ENCODE peak calls at places on chromosomes 12 and 14, in seven cellular contexts. K is endothelial cell, Z is WTC11, D is GM10248, U is AG10803, L is uterus, J is AG04450. W is an unnamed sample.

GRCh38 chr12:96193725-96194571 is at the start of gene ELK3:
- DNase-seq in K (peak), Z (peak), D (peak), U (peak), L (peak), J (no peak), W (peak)

GRCh38 chr14:35470775-35471174 is 63.2 kb upstream of the INSM2 start:
- DNase-seq in K (peak), Z (peak), D (no peak), U (peak), L (no peak), J (no peak), W (no peak)

GRCh38 chr12:52032431-52032796 is 18.8 kb upstream of the NR4A1 start:
- DNase-seq in K (no peak), Z (no peak), D (no peak), U (peak), L (peak), J (no peak), W (no peak)

GRCh38 chr12:22299294-22299912 is 35.1 kb downstream of the ST8SIA1 start:
- DNase-seq in K (no peak), Z (no peak), D (no peak), U (no peak), L (no peak), J (no peak), W (no peak)

GRCh38 chr12:87848248-87848868 is 180.8 kb downstream of the C12orf50 start:
- DNase-seq in K (peak), Z (no peak), D (peak), U (peak), L (no peak), J (peak), W (no peak)

GRCh38 chr14:76961631-76962302 is 66.7 kb downstream of the IRF2BPL start:
- DNase-seq in K (peak), Z (peak), D (peak), U (peak), L (peak), J (peak), W (peak)

GRCh38 chr14:76937181-76938091 is 91.1 kb downstream of the IRF2BPL start:
- DNase-seq in K (no peak), Z (no peak), D (no peak), U (peak), L (peak), J (peak), W (peak)

GRCh38 chr14:61752626-61753025 is 9.6 kb upstream of the SNAPC1 start:
- DNase-seq in K (no peak), Z (no peak), D (peak), U (no peak), L (no peak), J (no peak), W (no peak)

GRCh38 chr14:76720382-76720813 is 40.9 kb upstream of the VASH1 start:
- DNase-seq in K (peak), Z (peak), D (peak), U (peak), L (peak), J (peak), W (peak)

GRCh38 chr12:131415781-131416180 is 295.1 kb upstream of the SFSWAP start:
- DNase-seq in K (no peak), Z (no peak), D (no peak), U (no peak), L (no peak), J (no peak), W (no peak)

GRCh38 chr12:49983892-49984291 is 11.1 kb downstream of the AQP6 start:
- DNase-seq in K (no peak), Z (no peak), D (peak), U (peak), L (no peak), J (peak), W (peak)

GRCh38 chr12:43692064-43692463 is 66.5 kb downstream of the PUS7L start:
- DNase-seq in K (no peak), Z (no peak), D (no peak), U (no peak), L (no peak), J (no peak), W (no peak)

GRCh38 chr12:62259311-62259992 is 752 bp upstream of the USP15 start:
- DNase-seq in K (no peak), Z (no peak), D (no peak), U (no peak), L (no peak), J (no peak), W (no peak)

GRCh38 chr14:66514206-66514605 is 6.3 kb downstream of the GPHN start:
- DNase-seq in K (no peak), Z (no peak), D (no peak), U (peak), L (no peak), J (no peak), W (no peak)

GRCh38 chr14:73640796-73641195 is 4.0 kb upstream of the DNAL1 start:
- DNase-seq in K (no peak), Z (no peak), D (no peak), U (no peak), L (no peak), J (no peak), W (no peak)

GRCh38 chr14:69342928-69343525 is 55.1 kb downstream of the ERH start:
- DNase-seq in K (no peak), Z (no peak), D (no peak), U (no peak), L (peak), J (no peak), W (no peak)

GRCh38 chr12:24153041-24153440 is 203.6 kb upstream of the SOX5 start:
- DNase-seq in K (no peak), Z (no peak), D (no peak), U (no peak), L (no peak), J (no peak), W (no peak)

GRCh38 chr12:18296909-18297280 is 35.6 kb downstream of the PIK3C2G start:
- DNase-seq in K (no peak), Z (no peak), D (no peak), U (no peak), L (no peak), J (no peak), W (no peak)

DNA sequence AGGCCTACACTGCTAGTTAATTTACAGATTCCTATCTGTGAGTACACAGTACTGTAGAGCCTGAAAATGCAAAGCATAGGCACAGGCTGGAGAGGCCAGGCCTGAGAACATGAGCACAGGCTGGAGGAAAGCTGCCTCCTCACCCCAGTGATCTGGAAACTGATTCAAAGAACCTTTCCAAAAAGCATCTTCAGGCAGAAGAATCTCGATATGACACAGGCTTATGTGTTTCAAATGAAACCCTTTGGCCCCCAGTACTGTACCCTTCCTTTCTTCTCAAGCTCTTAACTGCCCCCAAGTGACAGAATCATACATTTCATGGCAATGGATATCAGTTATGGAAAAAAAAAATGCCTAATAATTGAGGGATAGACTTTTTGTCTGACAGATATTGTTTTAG is 122.0 kb downstream of the KCNC2 start:
- DNase-seq in K (peak), Z (no peak), D (no peak), U (no peak), L (no peak), J (no peak), W (no peak)
- TF ChIP-seq CTCF in K (no peak), Z (peak), D (no peak), U (no peak), L (no peak), J (no peak), W (no peak)

GRCh38 chr12:46267618-46268348 is 1.1 kb downstream of the SLC38A1 start:
- DNase-seq in K (peak), Z (no peak), D (peak), U (peak), L (no peak), J (no peak), W (no peak)

GRCh38 chr12:46269429-46270241 is 792 bp upstream of the SLC38A1 start:
- DNase-seq in K (peak), Z (peak), D (peak), U (no peak), L (no peak), J (no peak), W (no peak)

GRCh38 chr12:46268349-46268616 is 560 bp downstream of the SLC38A1 start:
- DNase-seq in K (no peak), Z (no peak), D (no peak), U (no peak), L (no peak), J (no peak), W (no peak)

GRCh38 chr12:46266869-46267617 is 1.8 kb downstream of the SLC38A1 start:
- DNase-seq in K (peak), Z (peak), D (peak), U (peak), L (peak), J (no peak), W (no peak)

DNA sequence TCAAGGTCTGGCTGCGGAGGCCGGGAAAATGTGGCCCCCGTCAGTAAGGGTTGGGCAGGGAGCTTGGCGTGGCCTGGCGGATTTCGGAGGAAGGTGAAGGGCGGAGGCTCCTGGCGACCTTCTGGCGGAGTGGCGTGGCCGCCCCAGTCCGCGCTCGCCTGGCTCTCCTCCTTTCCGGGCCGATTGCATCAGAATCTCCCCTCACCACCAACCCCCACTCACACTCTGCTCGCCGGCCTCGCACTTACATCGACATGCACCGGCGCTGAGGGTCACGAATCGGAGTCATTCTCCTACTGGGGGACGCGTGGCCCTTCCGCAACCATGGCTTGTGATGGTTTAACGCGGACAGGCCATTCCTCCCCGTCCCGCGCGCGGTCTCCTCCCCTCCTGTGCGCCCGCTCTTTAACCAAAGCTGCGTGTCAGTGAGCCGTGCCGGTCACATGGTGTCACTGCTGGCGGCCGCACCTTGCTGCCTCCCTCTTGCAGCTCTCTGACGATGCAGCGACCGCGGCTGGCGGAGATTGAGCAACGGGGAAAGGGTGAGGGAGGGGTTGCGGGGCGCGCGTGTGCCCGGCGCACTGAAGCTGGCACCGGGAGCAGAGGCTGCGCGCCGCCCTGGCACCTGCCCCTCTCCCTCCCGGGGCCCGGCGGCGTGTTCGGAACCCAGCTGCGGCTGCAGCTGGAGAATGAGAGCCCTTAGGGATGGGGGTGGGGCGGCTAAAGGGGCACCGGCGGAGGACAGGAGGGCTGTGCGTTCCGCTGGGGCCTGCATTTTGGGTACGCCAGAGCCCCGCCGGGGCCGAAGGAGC is at the start of gene SLC38A1:
- DNase-seq in K (peak), Z (peak), D (peak), U (peak), L (peak), J (no peak), W (peak)
- TF ChIP-seq CTCF in K (no peak), Z (no peak), D (no peak), U (no peak), L (no peak), J (no peak), W (no peak)

DNA sequence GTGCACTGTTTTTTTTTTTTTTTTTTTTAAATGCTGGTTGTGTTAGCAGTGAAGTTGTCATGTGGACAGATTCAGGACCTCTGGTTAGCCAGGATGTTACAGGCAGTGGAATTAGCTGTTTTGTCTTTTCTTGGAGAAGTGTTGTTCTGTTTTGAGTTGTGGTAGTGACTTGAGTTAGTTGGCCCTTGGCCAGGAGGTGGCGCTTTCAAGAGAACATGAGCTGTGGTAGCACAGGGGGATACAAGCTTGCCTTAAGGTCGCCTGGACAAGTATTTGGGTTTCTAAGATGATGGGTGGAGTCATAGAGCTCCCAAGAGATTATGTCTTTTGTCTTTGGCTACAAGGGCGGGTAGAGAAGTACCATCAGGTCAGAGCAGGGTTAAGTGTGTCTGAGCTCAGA is 33.3 kb upstream of the CCDC198 start:
- DNase-seq in K (peak), Z (peak), D (no peak), U (no peak), L (no peak), J (no peak), W (no peak)
- TF ChIP-seq CTCF in K (peak), Z (peak), D (no peak), U (no peak), L (no peak), J (no peak), W (no peak)

DNA sequence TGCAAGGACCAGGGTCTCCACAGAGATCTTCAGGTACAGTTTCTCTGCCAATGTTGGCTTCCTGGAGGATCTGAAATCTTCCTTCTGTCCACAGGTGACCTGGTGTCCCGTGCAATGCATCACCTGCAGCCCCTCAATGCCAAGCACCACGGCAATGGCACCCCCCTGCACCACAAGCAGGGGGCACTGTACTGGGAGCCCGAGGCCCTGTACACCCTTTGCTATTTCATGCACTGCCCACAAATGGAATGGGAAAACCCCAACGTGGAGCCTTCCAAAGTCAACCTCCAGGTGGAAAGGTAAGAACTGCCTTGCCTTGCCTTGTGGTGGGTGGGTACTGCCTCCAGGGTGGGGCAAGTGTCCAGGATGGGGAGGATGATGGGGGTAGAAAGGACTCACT is 141.8 kb upstream of the PWP1 start:
- DNase-seq in K (no peak), Z (no peak), D (no peak), U (no peak), L (no peak), J (no peak), W (no peak)
- TF ChIP-seq CTCF in K (no peak), Z (no peak), D (no peak), U (no peak), L (no peak), J (no peak), W (no peak)

GRCh38 chr14:80356413-80356812 is 145.1 kb upstream of the DIO2 start:
- DNase-seq in K (peak), Z (peak), D (no peak), U (no peak), L (no peak), J (peak), W (no peak)
- TF ChIP-seq CTCF in K (peak), Z (peak), D (no peak), U (peak), L (no peak), J (peak), W (peak)

DNA sequence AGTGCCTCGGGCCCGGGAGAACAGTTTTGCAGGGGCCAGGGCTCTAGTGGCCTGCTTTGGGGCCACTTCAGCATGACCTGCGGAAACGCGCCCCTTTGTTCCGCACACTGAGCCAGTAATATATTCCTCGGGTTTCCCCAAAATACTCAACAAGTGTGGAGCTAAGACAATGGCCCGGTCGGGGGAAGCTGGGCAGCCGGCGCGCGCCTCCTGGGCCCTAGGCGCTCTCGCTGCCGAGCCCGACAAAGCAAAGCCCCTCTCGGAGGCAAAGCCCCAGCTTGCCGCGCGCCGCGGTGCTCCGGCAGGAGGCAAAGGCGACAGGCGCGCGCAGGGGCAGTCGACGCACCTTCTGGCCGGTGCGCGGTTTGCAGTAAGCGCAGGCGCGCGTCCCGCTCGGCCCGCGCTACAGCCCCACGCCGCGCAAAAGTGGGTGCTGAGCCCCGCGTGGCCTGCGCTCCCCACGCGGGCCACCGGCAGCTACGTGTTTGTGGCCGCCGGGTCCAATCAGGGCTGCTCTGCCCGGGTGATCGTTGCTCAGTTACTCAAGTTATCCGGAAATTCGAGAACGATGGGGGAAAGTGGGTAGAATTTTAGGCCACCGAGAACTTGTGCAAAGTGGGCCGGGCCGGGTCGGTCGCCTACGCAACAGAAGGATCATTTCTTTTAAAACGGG is 3.2 kb downstream of the RFX4 start:
- DNase-seq in K (peak), Z (peak), D (no peak), U (no peak), L (no peak), J (no peak), W (no peak)
- TF ChIP-seq CTCF in K (no peak), Z (no peak), D (no peak), U (no peak), L (no peak), J (no peak), W (no peak)

GRCh38 chr12:111789779-111790178 is 23.0 kb downstream of the ALDH2 start:
- DNase-seq in K (no peak), Z (no peak), D (no peak), U (no peak), L (no peak), J (no peak), W (no peak)

GRCh38 chr12:111785651-111786050 is 18.9 kb downstream of the ALDH2 start:
- DNase-seq in K (no peak), Z (no peak), D (no peak), U (peak), L (no peak), J (no peak), W (no peak)

GRCh38 chr12:111791507-111791906 is 24.8 kb downstream of the ALDH2 start:
- DNase-seq in K (no peak), Z (no peak), D (no peak), U (no peak), L (no peak), J (no peak), W (no peak)

GRCh38 chr12:111784953-111785352 is 18.2 kb downstream of the ALDH2 start:
- DNase-seq in K (no peak), Z (no peak), D (no peak), U (no peak), L (no peak), J (no peak), W (no peak)

DNA sequence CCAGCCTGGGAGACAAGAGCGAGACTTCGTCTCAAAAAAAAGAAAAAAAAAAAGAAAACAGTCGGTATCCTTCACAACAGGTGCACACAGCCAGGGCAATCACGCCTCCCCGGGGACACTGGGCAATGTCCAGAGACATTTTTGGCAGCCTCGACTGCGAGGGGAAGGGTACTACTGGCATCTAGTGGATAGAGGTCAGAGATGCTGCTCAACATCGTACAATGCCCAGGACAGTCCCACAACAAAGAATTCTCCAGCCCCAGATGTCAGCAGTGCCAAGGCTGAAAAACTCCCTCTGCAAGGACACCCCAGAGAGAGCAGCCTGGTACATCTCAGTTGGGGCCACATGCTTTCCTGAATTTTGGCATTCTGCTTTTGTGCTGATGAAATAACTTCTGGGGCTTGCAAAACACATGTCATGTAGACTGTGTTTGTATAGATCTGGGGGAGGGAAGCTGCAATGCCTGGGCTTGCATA is 21.5 kb downstream of the ALDH2 start:
- DNase-seq in K (no peak), Z (peak), D (no peak), U (peak), L (no peak), J (no peak), W (no peak)
- TF ChIP-seq CTCF in K (no peak), Z (no peak), D (peak), U (peak), L (peak), J (peak), W (peak)

DNA sequence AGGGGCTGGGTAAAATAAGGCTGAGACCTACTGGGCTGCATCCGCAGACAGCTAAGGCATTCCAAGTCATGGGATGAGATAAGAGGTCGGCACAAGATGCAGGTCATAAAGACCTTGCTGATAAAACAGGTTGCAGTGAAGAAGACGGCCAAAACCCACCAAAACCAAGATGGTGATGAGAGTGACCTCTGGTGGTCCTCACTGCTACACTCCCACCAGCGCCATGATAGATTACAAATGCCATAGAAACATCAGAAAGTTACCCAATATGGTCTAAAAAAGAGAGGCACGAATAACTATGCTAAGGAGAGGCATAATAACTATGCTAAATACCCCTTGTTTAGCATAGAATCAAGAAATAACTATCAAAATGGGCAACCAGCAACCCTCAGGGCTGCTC is 46.2 kb upstream of the MAP3K9 start:
- DNase-seq in K (no peak), Z (no peak), D (no peak), U (no peak), L (no peak), J (no peak), W (no peak)
- TF ChIP-seq CTCF in K (peak), Z (no peak), D (no peak), U (no peak), L (no peak), J (no peak), W (no peak)

GRCh38 chr12:31035944-31036665 is 37.6 kb upstream of the DDX11 start:
- DNase-seq in K (no peak), Z (no peak), D (no peak), U (no peak), L (no peak), J (no peak), W (no peak)
- TF ChIP-seq CTCF in K (no peak), Z (no peak), D (no peak), U (no peak), L (no peak), J (no peak), W (no peak)

W was measured in osteocyte.